ENCODE peak calls at places on chromosomes 1 and 21, in six cellular contexts. B, K, Q, G, I and N are unnamed samples. For H3K4me1, the result is how much of the 10 kb centered on the place peaks cover.

GRCh38 chr1:228370941-228371740 is 35.5 kb downstream of the TRIM11 start:
- DNase-seq in Q (no peak), K (no peak), B (peak), G (no peak), I (peak), N (no peak)

GRCh38 chr1:10510520-10511493 is 36.1 kb downstream of the PEX14 start:
- DNase-seq in K (peak), Q (no peak), B (peak), I (no peak), G (no peak), N (peak)

GRCh38 chr1:148309940-148310500 is 157.9 kb upstream of the NBPF11 start:
- DNase-seq in I (peak), B (no peak), K (no peak), Q (no peak), G (no peak), N (no peak)

GRCh38 chr1:46533179-46533864 is 18.1 kb downstream of the KNCN start:
- DNase-seq in K (peak), I (peak), Q (no peak), G (peak), B (no peak), N (peak)

GRCh38 chr1:41511239-41511540 is 26.7 kb upstream of the EDN2 start:
- DNase-seq in Q (no peak), I (no peak), K (no peak), G (no peak), B (no peak), N (no peak)

GRCh38 chr1:24905979-24906720 is 23.9 kb downstream of the RUNX3 start:
- DNase-seq in G (no peak), K (peak), B (no peak), I (peak), Q (no peak), N (no peak)

GRCh38 chr21:14120091-14120734 is 90.5 kb downstream of the LIPI start:
- DNase-seq in Q (peak), B (peak), K (peak), G (peak), I (no peak), N (peak)

GRCh38 chr1:109906160-109906838 is 4.3 kb upstream of the CSF1 start:
- DNase-seq in G (no peak), Q (no peak), K (peak), I (no peak), B (no peak), N (no peak)

GRCh38 chr1:176552217-176552974 is 89.4 kb downstream of the PAPPA2 start:
- DNase-seq in Q (no peak), K (no peak), B (no peak), G (no peak), I (no peak), N (peak)

GRCh38 chr21:45076245-45076661 is 1.9 kb downstream of the ADARB1 start:
- DNase-seq in G (no peak), B (peak), I (no peak), Q (no peak), K (no peak), N (peak)

GRCh38 chr1:113931456-113931855 is 2.3 kb downstream of the HIPK1 start:
- DNase-seq in K (no peak), Q (no peak), G (no peak), B (peak), I (no peak), N (peak)

DNA sequence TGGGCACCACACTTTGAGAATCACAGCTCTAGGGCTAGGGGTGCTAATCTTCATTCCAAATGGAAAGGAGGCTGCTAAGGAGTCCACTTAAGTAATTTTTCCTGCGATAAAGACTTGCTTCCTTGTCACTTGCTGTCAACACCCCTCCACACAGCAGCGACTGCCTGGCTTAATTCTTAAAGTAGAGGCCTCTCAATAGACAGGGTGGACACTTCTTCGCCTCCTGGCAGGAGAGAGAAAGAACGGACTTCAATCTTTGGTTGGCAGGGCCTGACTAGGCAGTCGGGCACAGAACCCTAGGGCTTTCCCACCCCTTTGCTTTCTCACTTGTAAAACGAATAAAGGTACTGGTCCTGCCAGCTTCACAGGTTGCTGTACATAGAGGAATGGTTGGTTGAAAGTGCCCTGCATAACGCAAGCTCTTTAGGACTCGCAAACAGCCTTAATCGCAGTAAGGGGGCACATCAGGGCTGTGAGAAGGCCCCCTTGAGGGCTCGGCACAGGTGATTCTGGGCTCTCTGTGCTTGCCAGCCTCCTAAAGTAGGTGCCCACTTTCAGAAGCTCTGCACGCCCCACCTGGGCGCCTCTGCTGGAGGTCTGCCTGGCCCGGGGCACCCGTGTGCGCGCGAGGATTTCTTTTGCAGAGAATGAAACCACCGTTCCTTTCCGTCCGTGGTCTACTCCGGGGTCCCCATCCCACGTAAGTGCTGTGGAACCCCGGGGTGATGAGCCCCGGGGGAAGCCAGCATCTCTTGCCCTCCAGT is 47.6 kb upstream of the CD34 start:
- DNase-seq in I (no peak), K (no peak), B (no peak), G (no peak), Q (no peak), N (no peak)
- H3K4me3 ChIP-seq in I (peak), K (peak), B (no peak), G (peak), Q (peak), N (peak)

GRCh38 chr1:54574158-54574778 is 26.2 kb downstream of the ACOT11 start:
- DNase-seq in I (no peak), Q (no peak), K (no peak), G (peak), B (no peak), N (no peak)
- H3K4me1 ChIP-seq in I (under half), Q (under half), K (under half), G (under half), B (under half), N (under half)

GRCh38 chr1:47533176-47534039 is 95.6 kb downstream of the FOXD2 start:
- DNase-seq in G (peak), B (no peak), I (peak), Q (peak), K (no peak), N (peak)
- H3K4me3 ChIP-seq in G (peak), B (no peak), I (peak), Q (peak), K (no peak), N (peak)

GRCh38 chr21:38297193-38297592 is 40.4 kb downstream of the KCNJ15 start:
- DNase-seq in K (no peak), Q (no peak), B (no peak), I (no peak), G (no peak), N (peak)
- H3K4me1 ChIP-seq in K (under half), Q (under half), B (under half), I (half or more), G (under half), N (half or more)

GRCh38 chr1:200452850-200453543 is 43.2 kb upstream of the ZNF281 start:
- DNase-seq in K (no peak), B (no peak), G (no peak), Q (no peak), I (no peak), N (no peak)

GRCh38 chr1:200444478-200444877 is 34.6 kb upstream of the ZNF281 start:
- DNase-seq in G (no peak), I (no peak), Q (no peak), B (no peak), K (no peak), N (no peak)

GRCh38 chr1:200443860-200444259 is 34.0 kb upstream of the ZNF281 start:
- DNase-seq in I (no peak), K (no peak), Q (no peak), G (no peak), B (no peak), N (no peak)

GRCh38 chr1:200445213-200445612 is 35.4 kb upstream of the ZNF281 start:
- DNase-seq in B (peak), G (no peak), Q (no peak), K (no peak), I (no peak), N (no peak)

GRCh38 chr1:200448034-200448762 is 38.4 kb upstream of the ZNF281 start:
- DNase-seq in Q (no peak), I (no peak), G (no peak), B (no peak), K (no peak), N (no peak)
- H3K4me3 ChIP-seq in Q (no peak), I (no peak), G (no peak), B (no peak), K (no peak), N (no peak)

GRCh38 chr1:88892146-88892877 is 945 bp upstream of the GTF2B start:
- DNase-seq in B (peak), G (peak), I (no peak), Q (no peak), K (no peak), N (peak)
- H3K4me1 ChIP-seq in B (under half), G (under half), I (under half), Q (under half), K (under half), N (under half)

DNA sequence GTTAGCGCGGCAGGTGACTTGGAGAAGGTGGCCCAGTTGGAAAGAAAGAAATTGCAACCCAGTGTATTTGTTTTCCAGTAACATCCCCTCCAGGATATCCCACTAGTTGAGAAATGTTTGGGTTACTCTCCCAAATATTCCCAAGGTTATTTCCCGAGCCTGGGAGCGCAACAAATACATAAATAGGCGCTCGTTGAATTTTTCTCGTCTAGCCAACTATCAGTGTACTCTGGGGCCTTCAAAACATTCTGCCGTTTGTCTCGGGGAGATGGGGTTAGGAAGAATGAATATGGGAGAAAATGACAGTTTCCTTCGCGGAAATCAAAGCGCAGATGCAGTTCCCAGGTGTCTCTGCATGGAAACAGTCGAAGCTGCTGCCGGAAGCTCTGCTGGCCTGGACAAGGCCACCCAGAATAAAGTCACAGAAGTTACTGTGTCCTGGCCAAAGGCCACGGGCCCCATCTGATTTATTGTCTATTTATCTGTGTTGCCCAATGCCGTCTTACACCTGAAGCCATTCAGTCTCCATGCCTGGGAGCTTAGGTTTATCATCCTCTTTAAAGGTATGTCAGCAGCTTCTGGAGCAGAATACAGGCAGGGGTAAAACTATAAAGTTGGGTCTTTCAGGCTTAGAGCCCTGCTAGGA is 999 bp downstream of the C1orf115 start:
- DNase-seq in Q (no peak), K (no peak), B (no peak), I (no peak), G (no peak), N (no peak)
- H3K4me3 ChIP-seq in Q (peak), K (no peak), B (peak), I (peak), G (peak), N (peak)